ENCODE peak calls at places on chromosomes 4 and X, in five cellular contexts. Q is GM12865, H is lower lobe of right lung, B is aorta, C is uterus. W is an unnamed sample.

GRCh38 chrX:133994576-133994975 is 9.2 kb upstream of the GPC3 start:
- DNase-seq in Q (no peak), H (no peak), B (no peak), C (no peak), W (no peak)

GRCh38 chr4:10694151-10694825 is 9.7 kb upstream of the CLNK start:
- DNase-seq in Q (no peak), H (no peak), B (no peak), C (no peak), W (no peak)

GRCh38 chrX:129634541-129634940 is 20.2 kb downstream of the APLN start:
- DNase-seq in Q (no peak), H (no peak), B (no peak), C (no peak), W (no peak)

GRCh38 chr4:152063301-152064235 is 302.8 kb upstream of the GATB start:
- DNase-seq in Q (no peak), H (no peak), B (no peak), C (no peak), W (no peak)

GRCh38 chr4:138263438-138263837 is 21.3 kb upstream of the SLC7A11 start:
- DNase-seq in Q (no peak), H (no peak), B (no peak), C (no peak), W (no peak)

GRCh38 chr4:21749936-21750335 is 198.6 kb downstream of the KCNIP4 start:
- DNase-seq in Q (no peak), H (no peak), B (no peak), C (no peak), W (no peak)

GRCh38 chr4:94506822-94507221 is 55.1 kb downstream of the PDLIM5 start:
- DNase-seq in Q (no peak), H (no peak), B (no peak), C (no peak), W (no peak)

GRCh38 chr4:129453524-129453923 is 357.6 kb downstream of the C4orf33 start:
- DNase-seq in Q (no peak), H (no peak), B (no peak), C (no peak), W (no peak)

GRCh38 chr4:81564025-81564424 is 92.3 kb upstream of the RASGEF1B start:
- DNase-seq in Q (no peak), H (no peak), B (no peak), C (no peak), W (no peak)

GRCh38 chrX:39144965-39145364 is 343.7 kb downstream of the MID1IP1 start:
- DNase-seq in Q (peak), H (peak), B (no peak), C (no peak), W (no peak)

GRCh38 chr4:52665592-52665991 is 6.5 kb upstream of the USP46 start:
- DNase-seq in Q (peak), H (no peak), B (no peak), C (no peak), W (no peak)

DNA sequence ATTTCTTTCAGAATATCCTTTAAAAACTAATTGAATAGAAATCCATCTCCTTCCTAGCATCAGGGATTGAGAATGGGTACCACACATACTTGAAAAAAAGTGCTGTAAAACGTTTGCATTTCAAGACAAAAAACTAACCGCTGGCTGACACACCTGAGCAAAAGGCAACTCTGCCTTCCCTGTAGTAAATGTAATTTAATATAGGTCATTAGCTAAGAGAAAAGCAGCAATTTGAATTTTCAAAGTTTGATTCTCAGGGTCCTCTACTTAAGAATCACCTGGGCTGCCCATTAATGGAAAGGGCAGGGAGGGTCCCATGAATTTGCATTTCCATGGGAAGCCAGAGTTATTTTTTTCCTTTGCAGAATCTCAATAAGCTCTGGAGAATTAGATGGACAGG is 40.5 kb upstream of the SPP1 start:
- DNase-seq in Q (no peak), H (no peak), B (no peak), C (no peak), W (no peak)
- H3K4me3 ChIP-seq in Q (no peak), H (no peak), B (no peak), C (no peak), W (no peak)

GRCh38 chrX:13647709-13648212 is 5.2 kb upstream of the TCEANC start:
- DNase-seq in Q (no peak), H (peak), B (no peak), C (peak), W (peak)
- H3K4me3 ChIP-seq in Q (no peak), H (no peak), B (no peak), C (no peak), W (no peak)

GRCh38 chr4:53813991-53814390 is 222.7 kb upstream of the LNX1 start:
- DNase-seq in Q (no peak), H (no peak), B (no peak), C (no peak), W (no peak)
- H3K4me3 ChIP-seq in Q (no peak), H (no peak), B (no peak), C (no peak), W (no peak)

DNA sequence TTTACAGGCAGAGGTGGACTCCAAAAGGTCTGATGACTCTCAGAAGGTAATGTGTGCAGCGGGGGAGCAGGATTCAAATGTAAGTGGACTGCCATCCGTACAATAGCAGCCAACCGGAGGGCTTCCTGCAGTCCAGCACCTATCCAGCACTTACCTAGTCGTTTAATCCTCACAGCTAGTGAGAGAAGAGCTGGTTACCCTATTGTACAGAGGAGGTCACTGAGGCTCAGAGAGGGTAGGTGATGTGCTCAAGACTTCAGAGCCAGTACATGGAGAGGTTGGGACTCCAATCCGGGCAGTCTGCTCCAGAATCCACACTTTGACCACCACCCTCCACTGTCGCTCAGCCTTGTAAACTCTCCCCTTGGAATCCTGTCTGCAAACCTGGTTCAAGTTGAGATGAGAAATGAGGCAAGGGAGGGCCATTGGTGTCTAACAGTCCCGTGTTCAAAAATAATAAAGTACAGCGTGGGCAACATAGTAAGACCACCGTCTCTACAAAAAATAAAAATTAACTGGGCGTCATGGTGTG is 22.5 kb upstream of the JAKMIP1 start:
- DNase-seq in Q (no peak), H (no peak), B (no peak), C (no peak), W (no peak)
- H3K4me3 ChIP-seq in Q (no peak), H (no peak), B (no peak), C (no peak), W (no peak)

DNA sequence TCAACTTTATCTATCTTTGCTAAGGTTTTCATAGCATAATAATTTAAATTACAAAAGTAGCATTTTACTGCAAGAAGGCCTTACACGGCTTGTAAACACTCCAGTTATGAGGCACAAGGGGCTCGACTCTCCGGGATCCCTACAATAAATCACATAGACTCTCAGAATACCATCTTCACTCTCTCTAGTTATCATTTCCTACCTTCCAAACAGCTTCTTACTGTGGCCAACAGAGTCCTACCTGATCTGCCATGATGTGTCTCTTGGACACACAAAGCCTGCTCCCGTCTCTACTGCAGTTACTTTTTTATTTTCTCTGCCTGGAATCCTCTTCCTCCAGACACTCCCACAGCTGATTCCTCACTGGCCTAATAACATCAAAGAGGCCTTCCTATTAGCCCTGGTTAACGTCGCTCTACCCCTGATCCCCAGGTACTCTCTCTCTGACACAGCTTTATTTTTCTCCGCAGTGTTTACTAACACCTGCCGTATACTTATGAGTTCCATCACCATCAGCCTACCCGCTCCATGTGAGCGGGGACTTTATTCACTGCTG is 559.6 kb upstream of the DIPK2B start:
- DNase-seq in Q (no peak), H (no peak), B (no peak), C (no peak), W (no peak)
- H3K4me3 ChIP-seq in Q (no peak), H (no peak), B (no peak), C (no peak), W (no peak)

DNA sequence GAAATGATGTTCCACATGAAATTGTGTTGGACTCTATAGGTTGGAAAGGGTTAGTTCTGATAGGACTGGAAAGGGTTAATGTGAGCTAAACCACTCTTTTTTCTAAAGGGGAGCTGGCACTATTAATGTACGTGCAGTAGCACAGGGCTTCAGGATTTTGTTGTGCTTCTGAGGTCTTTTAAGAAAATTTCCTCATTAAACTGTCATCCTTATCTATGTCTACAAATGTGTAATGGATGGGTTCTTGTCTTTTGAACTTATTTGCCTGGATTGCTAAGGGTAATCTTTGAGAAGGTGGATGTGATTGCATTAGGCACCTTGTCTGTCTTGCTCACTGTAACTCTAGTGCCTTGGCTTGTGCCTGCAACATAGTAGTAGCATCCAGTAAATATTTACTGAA is 106.0 kb upstream of the SLC4A4 start:
- DNase-seq in Q (no peak), H (no peak), B (no peak), C (no peak), W (no peak)
- H3K4me3 ChIP-seq in Q (no peak), H (no peak), B (no peak), C (no peak), W (no peak)

GRCh38 chrX:120023259-120023658 is 54.2 kb downstream of the RHOXF2B start:
- DNase-seq in Q (no peak), H (no peak), B (no peak), C (no peak), W (no peak)

GRCh38 chrX:120021927-120022326 is 55.6 kb downstream of the RHOXF2B start:
- DNase-seq in Q (no peak), H (no peak), B (no peak), C (no peak), W (no peak)

GRCh38 chrX:120020305-120020704 is 57.2 kb downstream of the RHOXF2B start:
- DNase-seq in Q (no peak), H (no peak), B (no peak), C (no peak), W (no peak)

DNA sequence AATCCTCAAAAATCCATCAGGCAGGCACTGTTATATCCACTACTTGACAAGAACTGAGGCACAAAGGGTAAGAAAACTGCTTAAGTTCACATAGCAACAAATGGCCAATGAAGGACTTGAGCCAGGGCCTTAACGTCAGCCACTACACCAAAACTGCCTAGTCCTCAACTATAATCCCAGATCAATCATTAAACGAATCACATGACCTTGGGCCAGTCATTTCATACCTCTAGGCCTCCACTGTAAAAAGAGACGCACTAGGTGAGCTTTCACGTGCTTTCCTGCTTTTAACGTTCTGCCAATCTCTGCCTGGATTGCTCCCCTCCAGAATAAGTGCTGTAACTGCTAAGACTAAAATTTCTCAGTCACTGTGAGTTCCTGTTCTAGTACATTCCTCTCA is 54.7 kb downstream of the RHOXF2B start:
- DNase-seq in Q (no peak), H (no peak), B (no peak), C (no peak), W (no peak)
- H3K4me3 ChIP-seq in Q (no peak), H (no peak), B (no peak), C (no peak), W (no peak)

W was measured in right cardiac atrium.